ENCODE peak calls at places on chromosome 14, in six cellular contexts. One of them, this sample, is unnamed.
A peak's percentile ranks its signal among the peaks of the same experiment; 100 is the strongest.

GRCh38 chr14:95495538-95496025 is 20.9 kb downstream of the SYNE3 start:
- DNase-seq in GM23338: no peak
- DNase-seq in PC-3: no peak
- DNase-seq in MM.1S: no peak
- DNase-seq in hepatocyte: no peak
- DNase-seq in OCI-LY7: peak; percentile 87
- DNase-seq in this sample: no peak

GRCh38 chr14:105528197-105528858 is 1.9 kb downstream of the TMEM121 start:
- DNase-seq in GM23338: peak; percentile 76
- DNase-seq in PC-3: peak; percentile 79
- DNase-seq in MM.1S: peak; percentile 81
- DNase-seq in hepatocyte: peak; percentile 75
- DNase-seq in OCI-LY7: peak; percentile 84
- DNase-seq in this sample: peak; percentile 90

GRCh38 chr14:65824285-65824977 is 411.9 kb downstream of the FUT8 start:
- DNase-seq in GM23338: peak; percentile 83
- DNase-seq in PC-3: peak; percentile 81
- DNase-seq in MM.1S: peak; percentile 40
- DNase-seq in hepatocyte: peak; percentile 85
- DNase-seq in OCI-LY7: peak; percentile 72
- DNase-seq in this sample: peak; percentile 71

GRCh38 chr14:73153272-73153671 is 17.0 kb downstream of the PSEN1 start:
- DNase-seq in GM23338: no peak
- DNase-seq in PC-3: no peak
- DNase-seq in MM.1S: no peak
- DNase-seq in hepatocyte: no peak
- DNase-seq in OCI-LY7: no peak
- DNase-seq in this sample: peak; percentile 83

GRCh38 chr14:68627868-68628604 is 164.8 kb downstream of the ZFP36L1 start:
- DNase-seq in GM23338: peak; percentile 87
- DNase-seq in PC-3: peak; percentile 28
- DNase-seq in MM.1S: no peak
- DNase-seq in hepatocyte: peak; percentile 88
- DNase-seq in OCI-LY7: no peak
- DNase-seq in this sample: no peak

GRCh38 chr14:91854327-91854934 is 12.9 kb downstream of the TC2N start:
- DNase-seq in GM23338: no peak
- DNase-seq in PC-3: no peak
- DNase-seq in MM.1S: no peak
- DNase-seq in hepatocyte: no peak
- DNase-seq in OCI-LY7: no peak
- DNase-seq in this sample: no peak

GRCh38 chr14:104166698-104167097 is 28.3 kb downstream of the KIF26A start:
- DNase-seq in GM23338: no peak
- DNase-seq in PC-3: no peak
- DNase-seq in MM.1S: no peak
- DNase-seq in hepatocyte: no peak
- DNase-seq in OCI-LY7: no peak
- DNase-seq in this sample: no peak

GRCh38 chr14:99316281-99317163 is 44.5 kb upstream of the BCL11B start:
- DNase-seq in GM23338: no peak
- DNase-seq in PC-3: no peak
- DNase-seq in MM.1S: no peak
- DNase-seq in hepatocyte: peak; percentile 49
- DNase-seq in OCI-LY7: no peak
- DNase-seq in this sample: no peak

GRCh38 chr14:27427796-27428195 is 830.0 kb upstream of the NOVA1 start:
- DNase-seq in GM23338: no peak
- DNase-seq in PC-3: peak; percentile 64
- DNase-seq in MM.1S: no peak
- DNase-seq in hepatocyte: no peak
- DNase-seq in OCI-LY7: no peak
- DNase-seq in this sample: peak; percentile 9

GRCh38 chr14:96126339-96126770 is 78.3 kb upstream of the BDKRB2 start:
- DNase-seq in GM23338: no peak
- DNase-seq in PC-3: no peak
- DNase-seq in MM.1S: no peak
- DNase-seq in hepatocyte: no peak
- DNase-seq in OCI-LY7: no peak
- DNase-seq in this sample: no peak

GRCh38 chr14:59306775-59307174 is 118.3 kb downstream of the DAAM1 start:
- DNase-seq in GM23338: no peak
- DNase-seq in PC-3: peak; percentile 99
- DNase-seq in MM.1S: no peak
- DNase-seq in hepatocyte: no peak
- DNase-seq in OCI-LY7: no peak
- DNase-seq in this sample: peak; percentile 72

GRCh38 chr14:104545151-104545931 is 34.2 kb upstream of the C14orf180 start:
- DNase-seq in GM23338: no peak
- DNase-seq in PC-3: no peak
- DNase-seq in MM.1S: no peak
- DNase-seq in hepatocyte: no peak
- DNase-seq in OCI-LY7: no peak
- DNase-seq in this sample: no peak

GRCh38 chr14:86405250-86405649 is 875.3 kb downstream of the FLRT2 start:
- DNase-seq in GM23338: no peak
- DNase-seq in PC-3: no peak
- DNase-seq in MM.1S: no peak
- DNase-seq in hepatocyte: no peak
- DNase-seq in OCI-LY7: no peak
- DNase-seq in this sample: no peak

GRCh38 chr14:98725676-98726075 is 546.3 kb downstream of the BCL11B start:
- DNase-seq in GM23338: no peak
- DNase-seq in PC-3: no peak
- DNase-seq in MM.1S: no peak
- DNase-seq in hepatocyte: no peak
- DNase-seq in OCI-LY7: no peak
- DNase-seq in this sample: no peak

GRCh38 chr14:69260979-69261605 is 1.1 kb downstream of the GALNT16 start:
- DNase-seq in GM23338: peak; percentile 79
- DNase-seq in PC-3: peak; percentile 37
- DNase-seq in MM.1S: peak; percentile 25
- DNase-seq in hepatocyte: peak; percentile 76
- DNase-seq in OCI-LY7: peak; percentile 55
- DNase-seq in this sample: peak; percentile 25

GRCh38 chr14:35277179-35277578 is 15.0 kb upstream of the PSMA6 start:
- DNase-seq in GM23338: peak; percentile 12
- DNase-seq in PC-3: peak; percentile 10
- DNase-seq in MM.1S: no peak
- DNase-seq in hepatocyte: no peak
- DNase-seq in OCI-LY7: no peak
- DNase-seq in this sample: no peak

GRCh38 chr14:36942522-36943245 is 229.7 kb downstream of the SLC25A21 start:
- DNase-seq in GM23338: no peak
- DNase-seq in PC-3: peak; percentile 83
- DNase-seq in MM.1S: no peak
- DNase-seq in hepatocyte: no peak
- DNase-seq in OCI-LY7: no peak
- DNase-seq in this sample: peak; percentile 73

GRCh38 chr14:97120204-97121120 is 323.3 kb downstream of the VRK1 start:
- DNase-seq in GM23338: no peak
- DNase-seq in PC-3: peak; percentile 30
- DNase-seq in MM.1S: no peak
- DNase-seq in hepatocyte: no peak
- DNase-seq in OCI-LY7: no peak
- DNase-seq in this sample: no peak

GRCh38 chr14:74502236-74503019 is 8.9 kb downstream of the ISCA2 start:
- DNase-seq in GM23338: peak; percentile 83
- DNase-seq in PC-3: peak; percentile 70
- DNase-seq in MM.1S: peak; percentile 6
- DNase-seq in hepatocyte: peak; percentile 61
- DNase-seq in OCI-LY7: peak; percentile 62
- DNase-seq in this sample: peak; percentile 53
- TF ChIP-seq EZH2phosphoT487 in GM23338: no peak
- TF ChIP-seq EZH2phosphoT487 in PC-3: no peak
- TF ChIP-seq EZH2phosphoT487 in MM.1S: no peak
- TF ChIP-seq EZH2phosphoT487 in hepatocyte: no peak
- TF ChIP-seq EZH2phosphoT487 in OCI-LY7: no peak
- TF ChIP-seq EZH2phosphoT487 in this sample: no peak

DNA sequence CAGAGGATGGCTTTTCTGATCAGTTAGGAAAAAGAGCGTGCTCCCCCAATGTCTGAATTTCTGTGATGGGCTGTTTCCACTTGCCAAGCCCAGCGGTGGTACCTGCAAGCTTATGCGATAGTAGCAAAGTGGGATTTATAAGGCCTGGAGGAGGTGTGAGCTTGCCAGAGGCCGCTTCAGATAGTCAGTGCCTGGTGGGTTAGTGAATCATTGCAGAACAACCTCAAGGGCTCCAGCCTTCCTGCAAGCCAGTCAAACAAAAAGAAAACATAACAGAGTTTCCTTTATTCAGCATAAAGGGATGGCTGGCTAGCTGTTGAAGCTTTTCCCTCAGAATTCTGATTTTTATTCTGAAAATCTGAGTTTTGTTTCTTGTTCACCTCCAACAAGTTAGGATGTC is 7.6 kb upstream of the BMP4 start:
- DNase-seq in GM23338: peak; percentile 43
- DNase-seq in PC-3: no peak
- DNase-seq in MM.1S: no peak
- DNase-seq in hepatocyte: peak; percentile 28
- DNase-seq in OCI-LY7: no peak
- DNase-seq in this sample: no peak
- TF ChIP-seq EZH2phosphoT487 in GM23338: no peak
- TF ChIP-seq EZH2phosphoT487 in PC-3: no peak
- TF ChIP-seq EZH2phosphoT487 in MM.1S: no peak
- TF ChIP-seq EZH2phosphoT487 in hepatocyte: no peak
- TF ChIP-seq EZH2phosphoT487 in OCI-LY7: no peak
- TF ChIP-seq EZH2phosphoT487 in this sample: no peak

DNA sequence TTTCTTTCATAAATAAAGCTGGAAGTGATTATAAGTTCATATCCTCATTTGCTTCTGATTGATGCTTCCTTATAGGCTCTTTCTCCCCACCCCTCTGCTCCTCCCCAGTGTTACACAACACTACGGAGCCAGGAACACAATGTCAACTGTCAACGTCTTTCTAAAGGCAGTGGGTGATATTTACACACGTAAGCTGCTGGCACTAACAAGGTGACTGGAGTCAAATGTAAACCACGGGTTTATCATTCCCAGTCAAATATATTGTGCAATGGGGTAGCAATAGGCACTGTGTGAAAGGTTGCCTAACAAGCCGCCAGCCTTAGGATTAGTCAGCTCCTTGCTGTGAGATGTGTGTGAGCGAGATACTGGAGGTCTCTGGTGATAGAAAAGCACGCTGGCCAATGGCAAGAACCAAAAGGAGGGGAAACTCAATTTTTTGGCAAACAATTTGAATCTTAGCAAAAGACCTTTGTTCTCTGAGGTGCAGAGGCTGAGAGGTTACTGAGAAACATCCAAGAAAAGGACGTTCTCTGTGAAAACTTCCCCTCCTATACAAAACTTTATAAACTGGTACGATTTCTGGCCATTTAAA is 22.1 kb upstream of the HECTD1 start:
- DNase-seq in GM23338: peak; percentile 51
- DNase-seq in PC-3: peak; percentile 99
- DNase-seq in MM.1S: no peak
- DNase-seq in hepatocyte: peak; percentile 89
- DNase-seq in OCI-LY7: no peak
- DNase-seq in this sample: peak; percentile 98
- TF ChIP-seq EZH2phosphoT487 in GM23338: no peak
- TF ChIP-seq EZH2phosphoT487 in PC-3: no peak
- TF ChIP-seq EZH2phosphoT487 in MM.1S: no peak
- TF ChIP-seq EZH2phosphoT487 in hepatocyte: no peak
- TF ChIP-seq EZH2phosphoT487 in OCI-LY7: no peak
- TF ChIP-seq EZH2phosphoT487 in this sample: no peak

DNA sequence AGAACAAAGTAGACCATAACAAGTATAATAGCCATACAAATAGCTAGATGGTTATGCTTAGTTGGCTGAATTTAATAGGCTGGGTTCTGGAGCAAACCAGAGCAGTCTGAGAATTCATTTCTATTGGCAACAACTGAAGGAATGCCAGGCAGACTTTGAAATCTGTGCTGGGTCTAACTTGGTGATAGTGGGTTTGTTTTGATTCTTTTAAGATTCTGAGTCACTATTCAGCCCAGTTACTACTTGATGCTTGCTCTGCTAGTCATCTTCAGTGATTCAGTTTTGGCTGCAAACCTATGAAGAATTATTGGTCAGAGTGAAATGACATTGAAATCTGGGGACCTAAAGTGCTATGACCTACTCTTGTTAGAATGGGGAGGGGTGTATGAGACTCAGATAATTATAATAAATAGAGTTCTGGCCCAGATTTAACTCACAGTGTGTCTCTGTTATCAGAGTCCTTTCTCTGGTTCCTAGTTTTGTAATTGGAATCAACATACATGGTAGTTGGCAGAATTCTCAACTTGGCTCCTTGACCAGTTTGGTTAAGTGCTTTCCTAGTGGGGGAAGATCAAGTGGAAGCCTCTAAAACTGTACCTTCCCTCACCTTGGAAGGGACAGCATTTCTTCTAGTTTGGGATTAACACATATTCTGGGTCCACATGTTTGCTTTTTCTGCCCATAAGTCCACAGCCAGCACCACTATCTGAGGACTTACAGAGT is 43.5 kb downstream of the MNAT1 start:
- DNase-seq in GM23338: no peak
- DNase-seq in PC-3: peak; percentile 91
- DNase-seq in MM.1S: no peak
- DNase-seq in hepatocyte: no peak
- DNase-seq in OCI-LY7: no peak
- DNase-seq in this sample: peak; percentile 95
- TF ChIP-seq EZH2phosphoT487 in GM23338: no peak
- TF ChIP-seq EZH2phosphoT487 in PC-3: no peak
- TF ChIP-seq EZH2phosphoT487 in MM.1S: no peak
- TF ChIP-seq EZH2phosphoT487 in hepatocyte: no peak
- TF ChIP-seq EZH2phosphoT487 in OCI-LY7: no peak
- TF ChIP-seq EZH2phosphoT487 in this sample: no peak

DNA sequence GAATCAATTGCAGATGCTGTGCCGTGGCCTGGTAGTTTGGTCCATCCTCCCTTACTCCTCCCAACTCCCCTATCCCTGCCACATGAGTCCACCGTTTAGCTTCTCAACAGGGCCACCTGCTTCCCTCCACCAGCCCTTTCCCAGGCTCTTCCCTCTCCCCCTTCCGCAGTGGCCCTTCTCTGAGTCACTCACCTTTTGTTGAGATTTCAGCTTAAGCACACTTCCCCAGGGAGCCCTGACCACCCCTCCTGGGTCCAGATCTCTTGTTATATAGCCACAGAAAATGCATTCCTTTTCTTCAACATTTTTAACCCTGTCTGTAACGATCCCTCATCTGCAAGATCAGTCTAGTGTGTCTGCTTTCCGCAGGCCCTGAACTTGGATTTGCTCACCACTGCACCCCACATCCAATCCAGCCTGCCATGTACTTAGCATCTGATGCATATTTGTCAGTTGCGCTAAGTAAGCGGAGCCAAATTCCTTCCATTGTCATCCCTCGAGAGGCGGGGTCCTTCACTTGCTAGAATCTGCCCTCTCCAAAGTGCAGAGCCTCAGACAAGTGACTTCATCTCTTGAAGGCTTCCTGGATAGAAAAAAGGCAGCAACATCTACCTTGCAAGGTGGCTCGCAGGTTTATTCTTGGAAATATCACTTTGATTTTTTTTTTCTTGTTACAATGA is 41.1 kb downstream of the TMEM63C start:
- DNase-seq in GM23338: peak; percentile 76
- DNase-seq in PC-3: no peak
- DNase-seq in MM.1S: no peak
- DNase-seq in hepatocyte: no peak
- DNase-seq in OCI-LY7: no peak
- DNase-seq in this sample: no peak
- TF ChIP-seq EZH2phosphoT487 in GM23338: no peak
- TF ChIP-seq EZH2phosphoT487 in PC-3: no peak
- TF ChIP-seq EZH2phosphoT487 in MM.1S: no peak
- TF ChIP-seq EZH2phosphoT487 in hepatocyte: no peak
- TF ChIP-seq EZH2phosphoT487 in OCI-LY7: no peak
- TF ChIP-seq EZH2phosphoT487 in this sample: no peak

GRCh38 chr14:93977790-93978581 is 1.6 kb upstream of the ASB2 start:
- DNase-seq in GM23338: no peak
- DNase-seq in PC-3: no peak
- DNase-seq in MM.1S: peak; percentile 88
- DNase-seq in hepatocyte: no peak
- DNase-seq in OCI-LY7: peak; percentile 86
- DNase-seq in this sample: no peak
- TF ChIP-seq EZH2phosphoT487 in GM23338: no peak
- TF ChIP-seq EZH2phosphoT487 in PC-3: no peak
- TF ChIP-seq EZH2phosphoT487 in MM.1S: no peak
- TF ChIP-seq EZH2phosphoT487 in hepatocyte: no peak
- TF ChIP-seq EZH2phosphoT487 in OCI-LY7: no peak
- TF ChIP-seq EZH2phosphoT487 in this sample: no peak